ENCODE peak calls at places on chromosomes 12 and 14, in nine cellular contexts. F is NCI-H345; S is NCI-H460; D is right cardiac atrium; T is stimulated activated CD4-positive, alpha-beta T cell treated with anti-CD3 and anti-CD28 coated beads, Interleukin-15, amount 100 ng/mL, for 48 hours; V is choroid plexus epithelial cell; N is H54; M is GM19239; O is NCI-H1694. Y is an unnamed sample.

GRCh38 chr14:52033131-52033642 is 35.7 kb downstream of the NID2 start:
- DNase-seq in D (no peak), M (no peak), N (no peak), F (no peak), T (no peak), S (no peak), V (peak), O (no peak), Y (no peak)

GRCh38 chr14:55127491-55127951 is 1.5 kb upstream of the LGALS3 start:
- DNase-seq in V (peak), N (peak), O (no peak), F (no peak), D (no peak), T (no peak), S (no peak), M (no peak), Y (no peak)

GRCh38 chr14:92880851-92881250 is 42.1 kb upstream of the CHGA start:
- DNase-seq in D (peak), M (no peak), T (no peak), S (peak), N (no peak), F (peak), V (peak), O (peak), Y (no peak)

GRCh38 chr12:57864811-57865751 is 18.6 kb upstream of the CTDSP2 start:
- DNase-seq in S (peak), M (peak), T (peak), O (no peak), N (peak), F (no peak), V (peak), D (peak), Y (peak)

GRCh38 chr14:89779707-89780106 is 174.8 kb downstream of the EFCAB11 start:
- DNase-seq in V (peak), T (no peak), M (no peak), F (no peak), S (no peak), D (no peak), O (no peak), N (no peak), Y (no peak)

GRCh38 chr14:38143651-38144505 is 63.8 kb upstream of the SSTR1 start:
- DNase-seq in V (peak), M (no peak), O (no peak), T (no peak), N (no peak), D (no peak), F (no peak), S (no peak), Y (no peak)

GRCh38 chr14:23376477-23377200 is at the start of gene CMTM5:
- DNase-seq in D (peak), V (no peak), O (peak), N (no peak), S (no peak), M (no peak), T (no peak), F (no peak), Y (no peak)

GRCh38 chr14:52348796-52349195 is 34.7 kb downstream of the PTGER2 start:
- DNase-seq in M (no peak), S (peak), T (no peak), F (no peak), V (peak), O (no peak), D (no peak), N (no peak), Y (no peak)

GRCh38 chr12:25130741-25131188 is 64.2 kb downstream of the DNAI7 start:
- DNase-seq in T (no peak), O (peak), D (no peak), S (peak), M (no peak), N (no peak), V (peak), F (peak), Y (peak)

GRCh38 chr12:1162083-1162760 is 171.2 kb downstream of the ERC1 start:
- DNase-seq in M (no peak), T (no peak), D (no peak), S (no peak), V (no peak), F (peak), N (no peak), O (no peak), Y (no peak)

GRCh38 chr12:105888696-105889095 is 250.1 kb downstream of the NUAK1 start:
- DNase-seq in O (no peak), M (no peak), N (no peak), T (no peak), D (peak), V (no peak), F (no peak), S (no peak), Y (no peak)

GRCh38 chr12:42516573-42516972 is 73.0 kb downstream of the PRICKLE1 start:
- DNase-seq in M (no peak), T (no peak), V (no peak), O (no peak), S (no peak), D (no peak), F (no peak), N (no peak), Y (no peak)

GRCh38 chr14:57549765-57550420 is 56.2 kb upstream of the CCDC198 start:
- DNase-seq in M (no peak), O (no peak), D (no peak), T (no peak), F (no peak), N (no peak), V (no peak), S (no peak), Y (no peak)

GRCh38 chr12:122641976-122642375 is 61.2 kb downstream of the HCAR2 start:
- DNase-seq in D (no peak), N (no peak), V (peak), F (no peak), T (no peak), O (no peak), S (no peak), M (no peak), Y (no peak)

Y was measured in GM13977.